ENCODE peak calls at places on chromosomes 1 and 21, in five cellular contexts. E is IMR-90, R is A549, F is HepG2, S is K562. I is an unnamed sample.

GRCh38 chr1:163872067-163872466 is 550.3 kb downstream of the NUF2 start:
- DNase-seq in E (no peak), R (no peak), S (no peak), F (no peak), I (no peak)

GRCh38 chr1:11720033-11720376 is 15.9 kb upstream of the AGTRAP start:
- DNase-seq in E (no peak), R (no peak), S (no peak), F (no peak), I (no peak)

GRCh38 chr1:201530741-201531521 is 8.0 kb upstream of the NAV1 start:
- DNase-seq in F (peak), S (peak), R (peak), E (peak), I (no peak)

GRCh38 chr1:192538407-192539311 is 36.9 kb upstream of the RGS1 start:
- DNase-seq in S (no peak), R (no peak), E (peak), F (no peak), I (no peak)

GRCh38 chr1:206979379-206980043 is 9.3 kb upstream of the FCAMR start:
- DNase-seq in S (peak), E (peak), R (peak), F (peak), I (no peak)

GRCh38 chr1:224779491-224780020 is 149.9 kb upstream of the DNAH14 start:
- DNase-seq in R (no peak), F (no peak), E (no peak), S (no peak), I (no peak)

GRCh38 chr1:218933526-218933925 is 240.2 kb upstream of the LYPLAL1 start:
- DNase-seq in S (no peak), F (no peak), E (peak), R (no peak), I (no peak)

GRCh38 chr1:198771562-198772153 is 132.8 kb downstream of the PTPRC start:
- DNase-seq in S (peak), F (peak), R (peak), E (peak), I (no peak)

GRCh38 chr1:26295194-26296138 is 11.0 kb downstream of the UBXN11 start:
- DNase-seq in F (no peak), R (no peak), E (no peak), S (no peak), I (no peak)

GRCh38 chr21:34877485-34878128 is 171.5 kb downstream of the RUNX1 start:
- DNase-seq in E (no peak), S (no peak), R (no peak), F (no peak), I (no peak)

GRCh38 chr1:238474263-238474662 is 583.5 kb upstream of the ZP4 start:
- DNase-seq in E (no peak), R (no peak), S (no peak), F (no peak), I (no peak)

GRCh38 chr21:44405091-44405947 is 50.0 kb upstream of the LRRC3 start:
- DNase-seq in E (no peak), R (no peak), F (no peak), S (no peak), I (no peak)

GRCh38 chr1:79188371-79188770 is 181.8 kb upstream of the ADGRL4 start:
- DNase-seq in R (no peak), S (no peak), F (no peak), E (peak), I (no peak)

GRCh38 chr1:178341218-178341956 is 155.4 kb downstream of the CLEC20A start:
- DNase-seq in S (no peak), R (no peak), E (peak), F (no peak), I (peak)

GRCh38 chr21:33117268-33117888 is 47.4 kb downstream of the OLIG1 start:
- DNase-seq in S (no peak), F (no peak), R (no peak), E (no peak), I (no peak)

GRCh38 chr1:232641507-232641906 is 11.6 kb upstream of the SIPA1L2 start:
- DNase-seq in S (no peak), F (no peak), E (no peak), R (no peak), I (no peak)

GRCh38 chr1:35832515-35832914 is 24.7 kb downstream of the AGO4 start:
- DNase-seq in S (no peak), E (peak), R (no peak), F (no peak), I (no peak)

GRCh38 chr1:222798111-222798510 is 16.7 kb upstream of the DISP1 start:
- DNase-seq in R (no peak), E (peak), F (peak), S (no peak), I (no peak)

GRCh38 chr1:31707711-31708110 is 3.9 kb upstream of the COL16A1 start:
- DNase-seq in S (no peak), R (no peak), E (peak), F (no peak), I (no peak)

GRCh38 chr21:26490771-26491170 is 82.3 kb downstream of the CYYR1 start:
- DNase-seq in R (no peak), E (no peak), S (no peak), F (no peak), I (no peak)

GRCh38 chr1:165897326-165898303 is 70.2 kb downstream of the UCK2 start:
- DNase-seq in F (no peak), E (peak), R (no peak), S (no peak), I (no peak)

GRCh38 chr1:179303173-179303572 is 9.6 kb downstream of the SOAT1 start:
- DNase-seq in S (no peak), E (no peak), R (no peak), F (no peak), I (no peak)

GRCh38 chr1:209769956-209770355 is 14.1 kb downstream of the TRAF3IP3 start:
- DNase-seq in F (no peak), R (no peak), S (no peak), E (no peak), I (no peak)

GRCh38 chr1:12648741-12649140 is 4.9 kb downstream of the AADACL4 start:
- DNase-seq in E (no peak), S (no peak), F (no peak), R (no peak), I (no peak)

GRCh38 chr1:226438007-226438406 is 30.1 kb upstream of the PARP1 start:
- DNase-seq in R (no peak), E (no peak), F (peak), S (no peak), I (no peak)

GRCh38 chr1:34460193-34460592 is 283.5 kb downstream of the C1orf94 start:
- DNase-seq in E (no peak), F (peak), S (peak), R (peak), I (peak)

GRCh38 chr1:107572674-107573205 is 392.2 kb downstream of the VAV3 start:
- DNase-seq in S (no peak), R (no peak), F (no peak), E (peak), I (no peak)

GRCh38 chr1:22971161-22972062 is 1.3 kb downstream of the LACTBL1 start:
- DNase-seq in F (no peak), R (no peak), E (peak), S (no peak), I (no peak)

GRCh38 chr1:66571789-66572188 is 37.8 kb downstream of the SGIP1 start:
- DNase-seq in R (no peak), F (no peak), E (peak), S (no peak), I (no peak)

GRCh38 chr1:231584117-231584516 is 42.5 kb upstream of the DISC1 start:
- DNase-seq in E (peak), F (peak), R (peak), S (peak), I (no peak)

GRCh38 chr1:12565966-12566352 is 52.1 kb downstream of the DHRS3 start:
- DNase-seq in S (no peak), E (no peak), R (no peak), F (no peak), I (no peak)

GRCh38 chr1:67749844-67750689 is 65.1 kb downstream of the GADD45A start:
- DNase-seq in E (peak), S (peak), R (no peak), F (no peak), I (no peak)

GRCh38 chr1:110060034-110060661 is 10.3 kb downstream of the ALX3 start:
- DNase-seq in R (peak), E (no peak), F (peak), S (peak), I (peak)

GRCh38 chr1:145918992-145919939 is 749 bp upstream of the PEX11B start:
- DNase-seq in E (peak), R (peak), S (peak), F (peak), I (peak)

GRCh38 chr1:236142358-236143103 is at the start of gene GPR137B:
- DNase-seq in S (peak), R (peak), E (peak), F (no peak), I (peak)

GRCh38 chr1:2314297-2314802 is 77.0 kb downstream of the MORN1 start:
- DNase-seq in E (peak), R (peak), S (no peak), F (peak), I (peak)
- TF ChIP-seq MAFK in E (no peak), R (no peak), S (no peak), F (no peak), I (no peak)

GRCh38 chr1:173187838-173188237 is 19.3 kb downstream of the TNFSF4 start:
- DNase-seq in F (no peak), S (no peak), E (no peak), R (no peak), I (no peak)

GRCh38 chr1:173190101-173190895 is 16.8 kb downstream of the TNFSF4 start:
- DNase-seq in S (no peak), R (peak), E (peak), F (peak), I (no peak)

GRCh38 chr1:173191011-173191410 is 16.1 kb downstream of the TNFSF4 start:
- DNase-seq in F (no peak), E (no peak), R (no peak), S (no peak), I (no peak)

GRCh38 chr1:173195596-173196088 is 11.5 kb downstream of the TNFSF4 start:
- DNase-seq in E (no peak), F (no peak), S (no peak), R (no peak), I (no peak)

GRCh38 chr1:173193639-173194038 is 13.5 kb downstream of the TNFSF4 start:
- DNase-seq in F (no peak), R (no peak), S (no peak), E (peak), I (no peak)
- TF ChIP-seq MAFK in F (no peak), R (no peak), S (no peak), E (no peak), I (no peak)

GRCh38 chr1:181604482-181604881 is 121.2 kb downstream of the CACNA1E start:
- DNase-seq in S (no peak), R (no peak), E (no peak), F (no peak), I (no peak)
- TF ChIP-seq MAFK in S (no peak), R (no peak), E (no peak), F (no peak), I (no peak)

DNA sequence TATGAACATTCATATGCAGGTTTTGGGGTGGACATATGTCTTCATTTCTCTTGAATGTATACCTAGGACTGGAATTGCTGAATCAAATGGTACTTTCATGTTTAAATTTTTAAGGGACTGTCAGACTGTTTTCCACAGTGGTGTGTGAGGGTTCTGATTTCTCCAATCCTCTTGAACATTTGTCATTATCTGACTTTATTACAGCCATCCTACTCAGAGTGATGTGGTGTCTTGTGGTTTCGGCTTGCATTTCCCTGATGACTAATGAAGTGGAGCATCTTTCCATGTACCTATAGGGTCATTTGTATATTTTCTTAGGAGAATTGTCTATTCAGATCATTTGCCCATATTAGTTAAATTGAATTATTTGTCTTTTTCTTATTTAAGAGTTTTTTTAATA is 35.4 kb upstream of the ZNF281 start:
- DNase-seq in F (no peak), R (no peak), E (peak), S (no peak), I (no peak)
- TF ChIP-seq MAFK in F (no peak), R (no peak), E (no peak), S (no peak), I (no peak)

GRCh38 chr1:32742956-32743355 is 40.4 kb upstream of the SYNC start:
- DNase-seq in F (no peak), R (no peak), E (no peak), S (peak), I (no peak)

GRCh38 chr1:32742132-32742947 is 39.8 kb upstream of the SYNC start:
- DNase-seq in R (no peak), E (no peak), F (peak), S (peak), I (no peak)

GRCh38 chr1:32741417-32742131 is 39.0 kb upstream of the SYNC start:
- DNase-seq in F (no peak), S (peak), E (no peak), R (peak), I (no peak)

GRCh38 chr1:32743380-32744062 is 41.0 kb upstream of the SYNC start:
- DNase-seq in R (no peak), F (no peak), S (no peak), E (no peak), I (no peak)

GRCh38 chr1:32741067-32741416 is 38.5 kb upstream of the SYNC start:
- DNase-seq in S (no peak), R (no peak), E (no peak), F (no peak), I (no peak)
- TF ChIP-seq MAFK in S (no peak), R (no peak), E (no peak), F (no peak), I (no peak)

GRCh38 chr1:55781944-55782482 is 566.8 kb upstream of the USP24 start:
- DNase-seq in R (no peak), S (no peak), F (no peak), E (peak), I (no peak)
- TF ChIP-seq MAFK in R (no peak), S (no peak), F (no peak), E (no peak), I (no peak)

GRCh38 chr1:158998781-158999161 is 10.9 kb upstream of the IFI16 start:
- DNase-seq in R (peak), E (peak), S (peak), F (peak), I (no peak)

GRCh38 chr1:158999301-159000069 is 10.2 kb upstream of the IFI16 start:
- DNase-seq in F (no peak), S (no peak), E (peak), R (no peak), I (peak)

GRCh38 chr1:158998037-158998780 is 11.5 kb upstream of the IFI16 start:
- DNase-seq in S (no peak), R (no peak), E (no peak), F (no peak), I (no peak)

GRCh38 chr1:159000070-159000409 is 9.7 kb upstream of the IFI16 start:
- DNase-seq in F (no peak), R (no peak), E (no peak), S (no peak), I (no peak)

GRCh38 chr1:159000627-159001026 is 9.1 kb upstream of the IFI16 start:
- DNase-seq in S (peak), F (no peak), E (peak), R (no peak), I (no peak)
- TF ChIP-seq MAFK in S (no peak), F (no peak), E (no peak), R (no peak), I (no peak)

DNA sequence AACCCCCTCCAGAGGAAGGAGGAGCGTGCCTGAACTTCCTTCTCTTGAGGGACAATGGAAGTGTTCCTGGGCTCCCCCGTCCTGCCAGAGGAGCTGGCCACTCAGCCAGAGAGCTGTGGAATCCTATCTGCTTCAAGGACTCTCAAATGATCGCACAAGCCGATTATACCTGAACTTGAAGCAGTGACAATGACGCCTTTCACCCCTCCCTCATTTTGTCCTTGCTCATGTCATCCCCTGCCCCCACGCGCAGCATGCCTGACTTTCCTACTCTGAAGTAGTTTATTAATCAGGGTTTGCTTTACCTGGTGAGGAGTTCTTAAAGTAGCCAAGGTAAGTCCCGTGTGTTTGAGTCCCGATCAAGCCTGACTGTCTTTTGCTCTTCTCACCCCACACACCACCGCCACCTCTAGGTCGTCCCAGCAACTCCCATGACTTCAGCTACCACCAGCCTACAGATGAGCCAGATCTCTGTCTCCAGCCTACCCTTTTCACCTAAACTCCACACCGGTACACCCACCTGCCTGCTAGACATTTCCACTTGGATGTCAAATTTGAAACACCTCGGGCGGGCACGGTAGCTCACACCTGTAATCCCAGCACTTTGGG is 25.0 kb upstream of the PRELP start:
- DNase-seq in S (no peak), E (no peak), F (no peak), R (no peak), I (no peak)
- TF ChIP-seq MAFK in S (no peak), E (no peak), F (no peak), R (no peak), I (no peak)

I was measured in H1.